ENCODE peak calls at places on chromosomes 12 and 14, in eight cellular contexts. T is right atrium auricular region; A is stimulated activated naive CD8-positive, alpha-beta T cell treated with anti-CD3 and anti-CD28 coated beads, Interleukin-15, Interleukin-2, amounts not matched to agents 100 U/mL and 50 U/mL, for 24 hours; W is amniotic stem cell; Q is NCI-H345; L is hepatic stellate cell; X is activated CD4-positive, alpha-beta T cell treated with anti-CD3 and anti-CD28 coated beads, Interleukin-2, amount 10 ng/mL, durations not matched to agents 7 days and 5 days; U is DMS153. K is an unnamed sample.

GRCh38 chr12:109930028-109930800 is 30.1 kb downstream of the TCHP start:
- DNase-seq in T (no peak), W (no peak), U (no peak), A (no peak), Q (no peak), X (no peak), L (no peak), K (no peak)

GRCh38 chr14:20350860-20351259 is 7.4 kb downstream of the PARP2 start:
- DNase-seq in T (no peak), U (no peak), Q (no peak), W (no peak), A (no peak), X (no peak), L (no peak), K (no peak)

GRCh38 chr12:31390991-31391390 is 65.0 kb upstream of the SINHCAF start:
- DNase-seq in U (no peak), A (no peak), X (no peak), T (no peak), L (no peak), Q (no peak), W (no peak), K (no peak)

GRCh38 chr14:35797796-35798195 is 11.3 kb downstream of the RALGAPA1 start:
- DNase-seq in Q (no peak), X (no peak), A (no peak), T (no peak), L (no peak), U (no peak), W (no peak), K (no peak)

GRCh38 chr14:77014004-77014604 is 14.4 kb downstream of the IRF2BPL start:
- DNase-seq in T (peak), Q (no peak), L (no peak), A (no peak), U (no peak), W (no peak), X (no peak), K (no peak)

GRCh38 chr12:94147991-94148840 is at the start of gene PLXNC1:
- DNase-seq in T (no peak), A (peak), Q (peak), L (peak), U (no peak), X (peak), W (peak), K (peak)

GRCh38 chr12:4225571-4225970 is 48.0 kb upstream of the CCND2 start:
- DNase-seq in A (no peak), W (no peak), Q (no peak), T (peak), X (no peak), L (no peak), U (no peak), K (no peak)

GRCh38 chr12:68100241-68100640 is 59.3 kb downstream of the IFNG start:
- DNase-seq in X (no peak), T (no peak), A (no peak), L (no peak), U (peak), Q (no peak), W (no peak), K (peak)

GRCh38 chr14:100910888-100911664 is 7.6 kb upstream of the RTL1 start:
- DNase-seq in T (no peak), L (no peak), U (no peak), Q (no peak), A (no peak), X (no peak), W (no peak), K (no peak)

K was measured in NCI-H1417.